ENCODE peak calls at places on chromosomes 11 and 22, in five cellular contexts. B is right lobe of liver, Y is endothelial cell of umbilical vein, F is IMR-90, X is HepG2. P is an unnamed sample.

GRCh38 chr11:6648505-6648904 is 7.1 kb downstream of the DCHS1 start:
- DNase-seq in B (no peak), F (no peak), X (no peak), Y (no peak), P (no peak)

GRCh38 chr11:102360681-102361080 is 13.7 kb downstream of the BIRC2 start:
- DNase-seq in F (no peak), B (no peak), Y (no peak), X (no peak), P (no peak)

GRCh38 chr11:45102810-45103621 is 43.4 kb upstream of the PRDM11 start:
- DNase-seq in B (peak; percentile 64), Y (peak; percentile 86), X (peak; percentile 48), F (peak; percentile 88), P (peak; percentile 68)

GRCh38 chr22:30308096-30308495 is 18.6 kb downstream of the TBC1D10A start:
- DNase-seq in X (no peak), Y (no peak), B (no peak), F (no peak), P (no peak)

GRCh38 chr11:71118671-71119250 is 133.6 kb downstream of the SHANK2 start:
- DNase-seq in F (no peak), X (no peak), Y (no peak), B (no peak), P (no peak)

GRCh38 chr11:126355926-126356897 is 726 bp downstream of the ST3GAL4 start:
- DNase-seq in X (peak; percentile 21), Y (peak; percentile 26), F (no peak), B (peak; percentile 63), P (peak; percentile 68)

GRCh38 chr22:40524392-40525249 is 111.9 kb downstream of the MRTFA start:
- DNase-seq in X (peak; percentile 19), Y (peak; percentile 13), F (peak; percentile 54), B (no peak), P (no peak)

GRCh38 chr11:118136826-118137225 is 15.8 kb downstream of the SCN4B start:
- DNase-seq in Y (no peak), B (no peak), X (no peak), F (no peak), P (no peak)

GRCh38 chr22:19974233-19974861 is 32.7 kb upstream of the TXNRD2 start:
- DNase-seq in Y (peak; percentile 92), B (no peak), F (peak; percentile 51), X (peak; percentile 75), P (peak; percentile 80)

GRCh38 chr22:36303115-36303467 is 50.2 kb downstream of the APOL1 start:
- DNase-seq in X (no peak), Y (no peak), F (no peak), B (no peak), P (no peak)

GRCh38 chr22:27405672-27406388 is 395.7 kb downstream of the MN1 start:
- DNase-seq in Y (peak; percentile 43), F (peak; percentile 45), B (peak; percentile 66), X (peak; percentile 16), P (peak; percentile 40)

GRCh38 chr11:74276581-74276980 is 34.9 kb downstream of the P4HA3 start:
- DNase-seq in B (no peak), Y (no peak), F (peak; percentile 76), X (no peak), P (no peak)

GRCh38 chr11:72234514-72234830 is 9.5 kb downstream of the PHOX2A start:
- DNase-seq in X (no peak), B (no peak), F (no peak), Y (no peak), P (no peak)

GRCh38 chr22:33451851-33452469 is 393.8 kb upstream of the SYN3 start:
- DNase-seq in F (peak; percentile 40), B (no peak), Y (no peak), X (peak; percentile 53), P (no peak)

GRCh38 chr11:35337136-35337918 is 82.0 kb downstream of the SLC1A2 start:
- DNase-seq in Y (peak; percentile 52), F (peak; percentile 99), X (peak; percentile 85), B (no peak), P (no peak)

GRCh38 chr22:27416553-27417427 is 384.8 kb downstream of the MN1 start:
- DNase-seq in F (peak; percentile 88), X (no peak), Y (peak; percentile 68), B (no peak), P (no peak)

GRCh38 chr22:31346255-31346732 is at the start of gene PATZ1:
- DNase-seq in F (peak; percentile 72), B (peak; percentile 79), X (peak; percentile 91), Y (peak; percentile 71), P (peak; percentile 82)

GRCh38 chr11:44110231-44110679 is 14.8 kb downstream of the EXT2 start:
- DNase-seq in F (peak; percentile 40), X (peak; percentile 47), B (peak; percentile 56), Y (peak; percentile 74), P (peak; percentile 58)

GRCh38 chr11:108538022-108538424 is 39.8 kb upstream of the POGLUT3 start:
- DNase-seq in B (no peak), X (no peak), Y (no peak), F (no peak), P (no peak)

GRCh38 chr22:42080287-42080686 is 787 bp downstream of the SMDT1 start:
- DNase-seq in B (peak; percentile 48), X (no peak), F (peak; percentile 53), Y (peak; percentile 68), P (peak; percentile 77)

GRCh38 chr11:44681698-44682097 is 45.1 kb upstream of the TSPAN18 start:
- DNase-seq in X (no peak), F (peak; percentile 64), Y (peak; percentile 80), B (no peak), P (no peak)

GRCh38 chr11:46480166-46480726 is 88.7 kb upstream of the CHRM4 start:
- DNase-seq in B (no peak), F (no peak), Y (no peak), X (no peak), P (no peak)

GRCh38 chr11:130037881-130038601 is 31.7 kb upstream of the APLP2 start:
- DNase-seq in F (no peak), X (peak; percentile 66), B (no peak), Y (peak; percentile 9), P (no peak)

DNA sequence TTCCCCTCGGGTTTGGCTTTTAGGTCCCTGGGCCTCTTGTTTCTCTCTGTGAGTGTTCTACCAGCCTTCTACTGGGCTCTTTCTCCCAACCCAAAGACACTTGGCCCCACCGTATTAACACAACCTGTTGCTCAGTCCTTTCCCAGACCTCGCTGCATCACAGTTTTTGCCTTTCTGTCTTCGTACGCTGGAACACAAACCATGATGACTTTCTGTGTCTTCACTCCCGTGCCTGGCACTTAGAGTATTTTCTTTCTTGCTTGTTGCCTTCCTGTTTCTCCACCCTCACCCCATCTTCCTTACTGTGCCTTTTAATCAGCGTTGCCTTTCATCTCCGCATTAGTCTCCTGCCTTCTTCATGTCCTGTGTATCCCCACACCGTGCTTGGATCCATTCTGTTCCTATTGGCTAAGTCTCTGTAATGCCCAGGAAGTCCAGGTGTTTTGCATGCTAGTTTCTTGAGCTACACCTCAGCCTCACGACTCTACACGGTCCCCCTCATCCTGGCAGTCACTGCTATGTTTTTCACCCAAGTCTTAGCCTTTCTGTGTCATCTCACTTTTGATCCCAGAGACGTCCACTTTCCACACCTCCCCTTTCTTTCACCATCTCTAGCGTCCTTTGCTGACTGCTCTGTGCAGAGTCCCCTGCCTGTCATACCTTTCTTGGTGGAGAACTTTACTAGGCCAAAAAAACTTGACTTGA is 1.6 kb downstream of the MARK2 start:
- DNase-seq in B (no peak), F (no peak), Y (peak; percentile 24), X (no peak), P (no peak)
- H3K4me1 ChIP-seq in B (peaks cover 4% of the 10 kb centered on the region), F (peaks cover 17% of the 10 kb centered on the region), Y (peaks cover 26% of the 10 kb centered on the region), X (peaks cover 72% of the 10 kb centered on the region), P (peaks cover 45% of the 10 kb centered on the region)

DNA sequence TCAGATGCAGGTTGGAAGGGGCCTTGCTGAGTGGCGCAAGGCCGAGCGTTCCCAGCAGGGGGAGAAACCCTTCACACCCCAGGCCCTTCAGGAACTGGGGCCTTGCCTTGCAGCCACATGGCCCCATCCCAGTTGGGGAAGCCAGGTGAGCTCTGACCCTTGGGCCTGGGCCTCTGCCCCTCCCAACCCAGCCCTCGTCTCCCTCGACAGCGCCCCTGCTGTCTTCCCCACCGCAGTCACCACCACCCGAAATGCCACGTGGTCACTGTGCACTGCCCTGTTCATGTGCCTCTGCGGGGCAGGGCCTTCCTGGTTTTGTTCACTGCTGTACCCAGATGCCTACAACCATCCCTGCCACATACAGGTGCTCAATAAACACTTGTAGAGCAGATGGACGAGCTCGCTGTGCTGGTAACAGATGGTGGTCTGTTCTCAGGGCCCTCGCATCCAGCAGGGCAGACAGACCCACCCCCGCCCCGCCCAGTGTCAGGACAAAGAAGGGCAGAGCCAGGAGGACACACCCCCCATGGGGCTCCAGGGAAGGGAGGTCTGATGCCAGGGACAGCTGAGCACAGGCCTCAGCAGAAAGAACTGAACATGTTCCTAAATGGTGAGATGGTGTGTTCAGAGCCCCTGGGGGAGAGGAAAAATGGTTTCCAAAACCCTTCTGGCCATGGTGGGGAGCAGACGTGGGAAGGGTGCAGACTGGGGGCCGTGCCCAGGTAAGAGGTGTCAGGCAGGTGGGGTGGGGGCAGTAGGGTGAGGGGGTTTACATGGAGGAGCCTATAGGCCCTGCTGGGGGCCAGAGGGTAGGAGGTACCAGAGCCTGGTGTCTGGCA is 3.7 kb downstream of the POLR2L start:
- DNase-seq in Y (peak; percentile 34), B (no peak), F (no peak), X (peak; percentile 82), P (peak; percentile 39)
- TF ChIP-seq POLR2A in Y (no peak), B (no peak), F (no peak), X (no peak), P (no peak)

GRCh38 chr11:9247863-9248262 is 17.3 kb downstream of the DENND5A start:
- DNase-seq in B (no peak), F (no peak), X (no peak), Y (no peak), P (no peak)

GRCh38 chr11:9249252-9249651 is 15.9 kb downstream of the DENND5A start:
- DNase-seq in F (no peak), Y (no peak), B (no peak), X (no peak), P (no peak)

GRCh38 chr11:9251306-9251705 is 13.8 kb downstream of the DENND5A start:
- DNase-seq in Y (no peak), F (no peak), B (no peak), X (no peak), P (no peak)

GRCh38 chr11:9253086-9253485 is 12.1 kb downstream of the DENND5A start:
- DNase-seq in Y (peak; percentile 78), X (no peak), F (no peak), B (no peak), P (no peak)

GRCh38 chr11:9250139-9250582 is 15.0 kb downstream of the DENND5A start:
- DNase-seq in B (no peak), F (no peak), X (no peak), Y (peak; percentile 68), P (no peak)
- H3K27ac ChIP-seq in B (no peak overlapping the region), F (no peak overlapping the region), X (peak overlapping the region; percentile 16), Y (peak overlapping the region; percentile 1), P (no peak overlapping the region)

GRCh38 chr22:46114518-46115387 is 35.6 kb upstream of the PPARA start:
- DNase-seq in B (no peak), F (no peak), Y (no peak), X (no peak), P (no peak)
- H3K4me1 ChIP-seq in B (no peaks in the 10 kb centered on the region), F (peaks cover 14% of the 10 kb centered on the region), Y (no peaks in the 10 kb centered on the region), X (peaks cover 29% of the 10 kb centered on the region), P (peaks cover 70% of the 10 kb centered on the region)

GRCh38 chr11:69703711-69704507 is at the start of gene FGF19:
- DNase-seq in Y (no peak), X (no peak), B (no peak), F (no peak), P (no peak)
- TF ChIP-seq POLR2A in Y (no peak), X (no peak), B (no peak), F (no peak), P (no peak)

P was measured in adrenal gland.